ENCODE peak calls at places on chromosomes 3 and 15, in five cellular contexts. D, R, E, O and J are unnamed samples.

GRCh38 chr3:88195951-88196434 is 46.2 kb downstream of the C3orf38 start:
- DNase-seq in R (peak), O (no peak), D (no peak), E (no peak), J (no peak)

GRCh38 chr15:77482570-77482969 is 61.9 kb downstream of the HMG20A start:
- DNase-seq in E (no peak), D (no peak), R (no peak), O (no peak), J (no peak)

GRCh38 chr3:195095704-195096036 is 175.3 kb downstream of the XXYLT1 start:
- DNase-seq in R (no peak), E (no peak), O (no peak), D (no peak), J (no peak)

GRCh38 chr3:56835626-56836025 is 33.9 kb upstream of the ARHGEF3 start:
- DNase-seq in R (no peak), E (no peak), O (no peak), D (no peak), J (no peak)

GRCh38 chr3:152056481-152056880 is 183.0 kb downstream of the SUCNR1 start:
- DNase-seq in D (no peak), O (no peak), R (no peak), E (no peak), J (no peak)

GRCh38 chr3:73608805-73609641 is 15.7 kb downstream of the PDZRN3 start:
- DNase-seq in D (no peak), E (no peak), O (no peak), R (no peak), J (no peak)

GRCh38 chr15:45458746-45459403 is 63.7 kb downstream of the SLC30A4 start:
- DNase-seq in D (peak), O (peak), E (peak), R (peak), J (peak)

GRCh38 chr3:71389911-71390573 is 193.5 kb downstream of the FOXP1 start:
- DNase-seq in O (peak), D (peak), E (no peak), R (no peak), J (no peak)

GRCh38 chr3:149813367-149814281 is 609 bp downstream of the RNF13 start:
- DNase-seq in D (peak), E (no peak), O (peak), R (peak), J (peak)

GRCh38 chr3:126126292-126126691 is 42.4 kb upstream of the SLC41A3 start:
- DNase-seq in O (no peak), D (no peak), R (no peak), E (no peak), J (peak)

GRCh38 chr3:150627557-150627956 is 24.4 kb downstream of the SELENOT start:
- DNase-seq in O (no peak), E (no peak), D (no peak), R (no peak), J (no peak)

GRCh38 chr15:77031376-77032050 is 36.6 kb downstream of the PSTPIP1 start:
- DNase-seq in E (no peak), R (no peak), D (no peak), O (peak), J (peak)

GRCh38 chr15:81071130-81071529 is 62.9 kb upstream of the CFAP161 start:
- DNase-seq in E (no peak), D (no peak), R (no peak), O (no peak), J (no peak)

GRCh38 chr15:74222231-74222511 is 14.0 kb upstream of the CCDC33 start:
- DNase-seq in E (no peak), O (no peak), R (no peak), D (no peak), J (no peak)

GRCh38 chr15:100650685-100651084 is 48.3 kb downstream of the ASB7 start:
- DNase-seq in O (no peak), R (peak), E (no peak), D (peak), J (no peak)

GRCh38 chr15:74793135-74794028 is 11.5 kb downstream of the CSK start:
- DNase-seq in D (no peak), O (no peak), E (no peak), R (peak), J (no peak)

GRCh38 chr3:132448211-132448961 is 31.1 kb downstream of the DNAJC13 start:
- DNase-seq in D (no peak), E (peak), R (no peak), O (no peak), J (no peak)

GRCh38 chr15:89776274-89777072 is at the start of gene MESP2:
- DNase-seq in E (no peak), D (peak), O (peak), R (peak), J (peak)

GRCh38 chr15:92580021-92580420 is 75.6 kb downstream of the FAM174B start:
- DNase-seq in E (no peak), D (no peak), O (no peak), R (no peak), J (no peak)

GRCh38 chr3:72614394-72615074 is 233.7 kb downstream of the SHQ1 start:
- DNase-seq in O (no peak), R (no peak), D (no peak), E (no peak), J (no peak)

GRCh38 chr15:89087066-89087829 is 1.0 kb upstream of the ABHD2 start:
- DNase-seq in E (no peak), D (no peak), O (no peak), R (no peak), J (no peak)

GRCh38 chr3:149245738-149246451 is 24.3 kb upstream of the CP start:
- DNase-seq in O (peak), R (no peak), E (peak), D (peak), J (no peak)

GRCh38 chr15:97909291-97909891 is 51.1 kb upstream of the ARRDC4 start:
- DNase-seq in O (peak), D (peak), R (peak), E (no peak), J (peak)

GRCh38 chr3:63975705-63976104 is 47.6 kb downstream of the PSMD6 start:
- DNase-seq in E (no peak), R (no peak), D (no peak), O (peak), J (no peak)

GRCh38 chr15:38536201-38536676 is 28.4 kb downstream of the RASGRP1 start:
- DNase-seq in D (no peak), E (no peak), R (no peak), O (no peak), J (no peak)

GRCh38 chr15:48872632-48873031 is 5.3 kb upstream of the EID1 start:
- DNase-seq in O (no peak), R (no peak), E (no peak), D (no peak), J (no peak)

GRCh38 chr3:102643546-102643945 is 208.7 kb downstream of the ZPLD1 start:
- DNase-seq in O (no peak), R (no peak), D (no peak), E (no peak), J (no peak)

GRCh38 chr15:85813234-85813633 is 18.5 kb upstream of the KLHL25 start:
- DNase-seq in E (no peak), O (no peak), R (no peak), D (no peak), J (no peak)
- TF ChIP-seq ESRRA in E (no peak), O (no peak), R (no peak), D (no peak), J (no peak)

GRCh38 chr3:128006061-128006470 is 46.2 kb upstream of the SEC61A1 start:
- DNase-seq in R (no peak), D (no peak), O (no peak), E (no peak), J (peak)
- TF ChIP-seq ESRRA in R (no peak), D (no peak), O (no peak), E (no peak), J (no peak)

GRCh38 chr3:159273608-159274007 is 471.8 kb downstream of the MFSD1 start:
- DNase-seq in E (no peak), R (no peak), D (peak), O (peak), J (peak)
- TF ChIP-seq ESRRA in E (no peak), R (no peak), D (no peak), O (no peak), J (no peak)

GRCh38 chr15:75966073-75966472 is 46.2 kb downstream of the NRG4 start:
- DNase-seq in E (no peak), O (no peak), R (no peak), D (peak), J (no peak)
- TF ChIP-seq ESRRA in E (no peak), O (no peak), R (no peak), D (no peak), J (no peak)

GRCh38 chr3:183188895-183189462 is 26.4 kb upstream of the LAMP3 start:
- DNase-seq in O (peak), E (no peak), D (peak), R (peak), J (peak)
- TF ChIP-seq ESRRA in O (no peak), E (no peak), D (no peak), R (no peak), J (no peak)

GRCh38 chr3:197913981-197914380 is 36.0 kb upstream of the RPL35A start:
- DNase-seq in R (no peak), E (no peak), O (no peak), D (no peak), J (no peak)

GRCh38 chr3:197908957-197909701 is 40.9 kb upstream of the RPL35A start:
- DNase-seq in R (no peak), O (no peak), E (no peak), D (no peak), J (no peak)

GRCh38 chr3:197907196-197907595 is 42.8 kb upstream of the RPL35A start:
- DNase-seq in O (no peak), R (no peak), D (no peak), E (no peak), J (no peak)

GRCh38 chr3:197912770-197913476 is 37.1 kb upstream of the RPL35A start:
- DNase-seq in E (no peak), D (no peak), O (no peak), R (no peak), J (no peak)
- TF ChIP-seq ESRRA in E (no peak), D (no peak), O (no peak), R (no peak), J (no peak)

GRCh38 chr3:142886938-142887337 is 1.9 kb downstream of the PCOLCE2 start:
- DNase-seq in D (peak), R (peak), E (no peak), O (no peak), J (no peak)
- TF ChIP-seq ESRRA in D (no peak), R (no peak), E (no peak), O (no peak), J (no peak)

GRCh38 chr15:72797834-72798233 is 14.3 kb upstream of the ADPGK start:
- DNase-seq in O (peak), R (no peak), E (no peak), D (no peak), J (no peak)

GRCh38 chr15:72803006-72803405 is 19.4 kb upstream of the ADPGK start:
- DNase-seq in O (no peak), R (no peak), D (no peak), E (no peak), J (no peak)

GRCh38 chr15:72797338-72797689 is 13.8 kb upstream of the ADPGK start:
- DNase-seq in E (no peak), O (no peak), R (no peak), D (no peak), J (peak)

GRCh38 chr15:72801590-72802345 is 18.2 kb upstream of the ADPGK start:
- DNase-seq in O (no peak), D (no peak), R (no peak), E (no peak), J (no peak)

DNA sequence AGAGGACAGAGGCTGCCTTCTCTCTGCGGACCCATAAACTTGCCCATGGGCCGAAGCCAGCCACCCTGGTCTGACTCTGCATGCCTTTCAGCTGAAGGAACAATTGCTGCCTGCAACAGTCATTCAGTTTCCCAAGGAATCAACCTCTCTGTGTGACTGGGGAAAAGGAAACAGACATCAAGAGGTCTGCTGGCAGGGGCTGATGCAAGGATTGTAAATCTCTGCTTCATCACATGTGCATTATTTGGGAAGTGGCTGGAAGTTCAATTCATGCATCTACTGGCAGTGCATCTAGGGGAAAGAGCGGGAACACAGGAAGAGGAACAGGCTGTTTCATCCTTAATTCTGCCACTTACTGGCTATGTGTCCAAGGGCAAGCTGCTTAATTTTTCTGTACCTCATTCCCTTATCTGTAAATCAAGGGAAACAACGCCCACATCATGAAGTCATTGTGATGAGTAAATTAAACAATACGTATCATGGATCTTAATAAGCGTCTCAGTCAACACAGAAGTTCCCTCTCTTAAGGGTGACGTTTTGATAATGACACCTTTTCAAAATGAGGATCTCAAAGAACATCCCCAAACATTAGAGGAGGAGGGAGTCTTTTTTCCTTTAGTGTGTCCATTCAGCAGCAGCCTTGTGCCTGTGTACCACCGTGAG is 17.4 kb upstream of the ADPGK start:
- DNase-seq in E (no peak), D (no peak), R (no peak), O (no peak), J (no peak)
- TF ChIP-seq ESRRA in E (no peak), D (no peak), R (no peak), O (no peak), J (no peak)

DNA sequence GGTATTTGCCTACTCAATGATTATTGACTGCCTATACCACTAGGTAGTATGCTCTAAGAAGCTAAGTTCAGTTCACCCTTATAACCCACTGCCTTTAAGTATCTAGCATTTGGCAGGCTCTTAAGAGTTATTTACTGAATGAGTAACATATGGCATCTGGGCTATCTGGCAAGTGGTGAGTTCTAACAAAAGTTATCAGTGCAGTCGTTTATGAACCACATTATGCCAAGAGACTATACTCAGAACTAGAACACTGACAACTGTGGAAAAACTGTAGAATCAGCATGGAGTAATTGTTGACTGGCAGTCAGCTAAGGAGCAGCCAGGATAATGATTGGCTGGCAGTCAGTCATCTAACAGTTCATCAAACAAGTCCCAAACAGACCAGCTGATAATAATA is 25.8 kb downstream of the RAF1 start:
- DNase-seq in D (no peak), R (no peak), O (no peak), E (no peak), J (no peak)
- TF ChIP-seq ESRRA in D (no peak), R (no peak), O (no peak), E (no peak), J (no peak)

DNA sequence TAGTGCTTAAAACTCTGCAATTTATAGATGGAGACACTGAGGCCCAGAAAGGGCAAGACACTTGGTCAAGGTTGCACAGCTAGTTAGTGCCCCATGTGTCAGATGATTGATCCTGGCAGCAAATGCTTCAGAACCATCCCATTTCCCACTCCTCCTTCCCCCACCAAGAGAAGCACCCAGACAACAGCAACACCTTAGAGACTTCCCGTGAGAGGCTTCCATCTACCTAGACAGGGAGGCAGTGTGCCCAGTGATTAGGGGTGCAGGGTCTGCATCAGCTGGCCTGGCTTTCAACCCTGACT is 77.6 kb downstream of the CORO2B start:
- DNase-seq in O (no peak), E (no peak), D (no peak), R (no peak), J (no peak)
- TF ChIP-seq ESRRA in O (no peak), E (no peak), D (no peak), R (no peak), J (no peak)